ENCODE peak calls at places on chromosomes 16 and 17, in five cellular contexts. D, H, L, E and Q are unnamed samples.

GRCh38 chr16:71574702-71575101 is 2.2 kb downstream of the TAT start:
- ATAC-seq in D (no peak), H (no peak), L (no peak), E (no peak), Q (no peak)

GRCh38 chr16:15650698-15651161 is 685 bp downstream of the NDE1 start:
- ATAC-seq in D (peak; percentile 24), H (peak; percentile 46), L (peak; percentile 37), E (peak; percentile 60), Q (no peak)

GRCh38 chr17:27489045-27489715 is 32.9 kb downstream of the KSR1 start:
- ATAC-seq in D (no peak), H (peak; percentile 51), L (peak; percentile 94), E (no peak), Q (peak; percentile 87)

GRCh38 chr17:70644093-70644492 is 474.8 kb downstream of the KCNJ2 start:
- ATAC-seq in D (no peak), H (no peak), L (no peak), E (no peak), Q (no peak)

GRCh38 chr16:66740010-66740409 is 11.4 kb downstream of the DYNC1LI2 start:
- ATAC-seq in D (peak; percentile 81), H (peak; percentile 67), L (no peak), E (peak; percentile 80), Q (no peak)

GRCh38 chr17:17661134-17661533 is 20.1 kb upstream of the RAI1 start:
- ATAC-seq in D (no peak), H (no peak), L (no peak), E (no peak), Q (no peak)

GRCh38 chr17:79811036-79811887 is 14.4 kb upstream of the CBX8 start:
- ATAC-seq in D (peak; percentile 64), H (peak; percentile 52), L (peak; percentile 12), E (peak; percentile 75), Q (no peak)

GRCh38 chr16:11319529-11320146 is 25.6 kb upstream of the RMI2 start:
- ATAC-seq in D (peak; percentile 20), H (no peak), L (no peak), E (no peak), Q (no peak)

GRCh38 chr17:3531266-3532101 is 26.1 kb downstream of the TRPV3 start:
- ATAC-seq in D (no peak), H (no peak), L (no peak), E (no peak), Q (no peak)

GRCh38 chr17:31722251-31723056 is 136.6 kb downstream of the COPRS start:
- ATAC-seq in D (no peak), H (no peak), L (no peak), E (no peak), Q (peak; percentile 73)

GRCh38 chr16:12265168-12265567 is 288.6 kb downstream of the SNX29 start:
- ATAC-seq in D (no peak), H (no peak), L (no peak), E (no peak), Q (no peak)

GRCh38 chr17:2755941-2756724 is 6.7 kb upstream of the CCDC92B start:
- ATAC-seq in D (peak; percentile 88), H (peak; percentile 68), L (peak; percentile 31), E (no peak), Q (no peak)

GRCh38 chr17:55527520-55528118 is 16.4 kb upstream of the SMIM36 start:
- ATAC-seq in D (peak; percentile 65), H (peak; percentile 86), L (peak; percentile 81), E (peak; percentile 86), Q (peak; percentile 41)

GRCh38 chr17:67689534-67690177 is 28.1 kb upstream of the NOL11 start:
- ATAC-seq in D (no peak), H (peak; percentile 54), L (peak; percentile 82), E (peak; percentile 65), Q (peak; percentile 39)

GRCh38 chr17:59601130-59601529 is 18.6 kb upstream of the CLTC start:
- ATAC-seq in D (no peak), H (no peak), L (no peak), E (no peak), Q (no peak)

GRCh38 chr16:80323187-80323807 is 217.5 kb upstream of the DYNLRB2 start:
- ATAC-seq in D (no peak), H (no peak), L (no peak), E (no peak), Q (no peak)

GRCh38 chr17:78132086-78132676 is 1.6 kb downstream of the TMC8 start:
- ATAC-seq in D (no peak), H (no peak), L (no peak), E (no peak), Q (no peak)

GRCh38 chr17:4365628-4366311 is 705 bp downstream of the UBE2G1 start:
- ATAC-seq in D (peak; percentile 32), H (peak; percentile 55), L (peak; percentile 24), E (peak; percentile 30), Q (peak; percentile 4)

GRCh38 chr17:6019959-6020358 is 50.2 kb upstream of the WSCD1 start:
- ATAC-seq in D (no peak), H (no peak), L (no peak), E (no peak), Q (no peak)

GRCh38 chr16:71311553-71312158 is 22.5 kb upstream of the CMTR2 start:
- ATAC-seq in D (peak; percentile 61), H (no peak), L (peak; percentile 57), E (peak; percentile 63), Q (no peak)

GRCh38 chr16:51542856-51543510 is 391.9 kb upstream of the SALL1 start:
- ATAC-seq in D (no peak), H (no peak), L (no peak), E (no peak), Q (no peak)

GRCh38 chr16:29308644-29309546 is 97.6 kb downstream of the NPIPB11 start:
- ATAC-seq in D (no peak), H (no peak), L (no peak), E (no peak), Q (no peak)

GRCh38 chr16:57061084-57061905 is 31.1 kb upstream of the CPNE2 start:
- ATAC-seq in D (peak; percentile 70), H (peak; percentile 40), L (peak; percentile 78), E (peak; percentile 37), Q (peak; percentile 91)

GRCh38 chr17:61862105-61862574 is 1.2 kb downstream of the BRIP1 start:
- ATAC-seq in D (no peak), H (no peak), L (no peak), E (no peak), Q (no peak)

GRCh38 chr16:9908613-9909012 is 273.6 kb downstream of the GRIN2A start:
- ATAC-seq in D (no peak), H (no peak), L (no peak), E (no peak), Q (no peak)

GRCh38 chr16:4339455-4339854 is 11.7 kb downstream of the PAM16 start:
- ATAC-seq in D (no peak), H (no peak), L (no peak), E (no peak), Q (no peak)

GRCh38 chr16:68908000-68908313 is 64.6 kb downstream of the TANGO6 start:
- ATAC-seq in D (no peak), H (no peak), L (no peak), E (no peak), Q (no peak)

GRCh38 chr16:17342031-17342430 is 128.7 kb downstream of the XYLT1 start:
- ATAC-seq in D (no peak), H (no peak), L (peak; percentile 31), E (no peak), Q (no peak)

GRCh38 chr17:31802502-31802901 is 56.5 kb downstream of the COPRS start:
- ATAC-seq in D (no peak), H (no peak), L (no peak), E (peak; percentile 78), Q (no peak)

DNA sequence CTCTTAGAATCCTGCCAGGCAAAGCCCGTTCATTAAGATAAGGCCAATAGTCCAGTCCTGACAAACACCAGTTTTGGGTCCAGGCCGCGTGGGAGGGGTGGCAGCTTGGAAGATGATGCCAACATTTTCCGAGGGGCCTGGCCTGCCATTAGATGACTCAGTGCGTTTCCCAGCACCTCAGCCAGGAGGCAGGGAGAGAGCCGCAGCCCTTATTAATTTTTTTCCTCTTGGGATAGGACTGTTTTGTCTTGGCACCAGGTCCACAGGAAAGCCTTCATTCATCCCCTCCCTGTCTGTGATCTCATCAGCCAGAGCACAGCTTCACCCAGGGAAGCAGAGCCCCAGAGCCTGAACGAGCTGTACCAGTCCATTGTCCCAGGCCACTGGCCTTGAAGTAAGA is 4.7 kb upstream of the NDEL1 start:
- ATAC-seq in D (no peak), H (no peak), L (peak; percentile 70), E (no peak), Q (peak; percentile 20)
- TF ChIP-seq POLR2A in D (no peak), H (no peak), L (no peak), E (no peak), Q (no peak)

GRCh38 chr16:31117384-31118222 is at the start of gene KAT8:
- ATAC-seq in D (peak; percentile 93), H (peak; percentile 97), L (peak; percentile 96), E (peak; percentile 95), Q (peak; percentile 95)
- TF ChIP-seq EP300 in D (peak; percentile 8), H (no peak), L (no peak), E (peak; percentile 50), Q (no peak)

GRCh38 chr16:86563489-86564345 is 2.9 kb upstream of the FOXC2 start:
- ATAC-seq in D (peak; percentile 83), H (peak; percentile 51), L (peak; percentile 95), E (peak; percentile 97), Q (peak; percentile 79)
- H3K27ac ChIP-seq in D (no peak overlapping the region), H (peak overlapping the region; percentile 71), L (no peak overlapping the region), E (no peak overlapping the region), Q (no peak overlapping the region)

DNA sequence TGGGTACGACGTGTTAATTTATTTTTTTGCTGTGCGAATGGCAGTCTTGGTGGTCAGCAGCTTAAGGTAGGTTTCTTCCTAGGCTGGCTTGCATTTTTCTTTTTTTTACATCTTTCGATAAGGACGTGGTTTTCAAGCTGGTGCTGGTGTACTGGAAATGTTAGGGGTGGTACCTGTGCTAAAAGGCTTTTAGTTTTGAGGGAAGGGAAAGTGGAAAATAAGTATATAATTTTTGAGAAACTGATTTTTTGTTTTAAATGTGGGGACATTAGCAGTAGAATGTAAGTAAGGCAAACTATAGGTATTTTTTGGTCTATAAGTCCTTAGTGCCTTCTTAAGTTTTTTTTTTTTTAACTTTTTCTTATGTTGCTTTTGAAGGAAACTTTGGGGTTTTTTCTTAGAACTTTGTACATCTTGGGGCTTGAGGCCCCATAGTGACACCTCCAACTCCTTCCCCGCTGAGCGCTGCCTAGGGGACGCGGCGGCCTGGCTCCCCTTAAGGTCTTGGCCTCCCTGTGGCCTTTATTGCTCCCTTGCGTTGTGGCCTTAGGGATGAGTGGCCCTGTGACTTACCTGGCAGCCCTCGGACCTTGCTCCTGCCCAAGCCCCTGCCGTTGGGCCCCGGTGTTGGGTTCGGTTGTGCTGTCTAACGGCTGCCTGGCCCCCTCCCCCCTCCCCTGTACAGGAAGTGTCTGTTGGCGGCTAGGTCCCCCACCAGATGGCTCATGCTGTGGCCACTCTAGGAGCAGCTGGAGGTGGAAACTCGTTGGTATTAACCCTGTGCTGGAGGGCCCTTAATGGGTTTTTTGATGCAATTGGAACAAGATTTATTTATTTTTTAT is 88.0 kb upstream of the RPRML start:
- ATAC-seq in D (peak; percentile 99), H (peak; percentile 97), L (peak; percentile 99), E (peak; percentile 94), Q (peak; percentile 98)
- TF ChIP-seq POLR2A in D (peak; percentile 97), H (peak; percentile 94), L (peak; percentile 60), E (peak; percentile 97), Q (peak; percentile 55)